ENCODE peak calls at places on chromosome 10, in seven cellular contexts. Q is HCT116; G is CD4-positive, alpha-beta T cell; W is RWPE1; E is ovary; D is cardiac muscle cell; V is mesendoderm. M is an unnamed sample.

GRCh38 chr10:23871211-23871610 is 337.7 kb upstream of the KIAA1217 start:
- DNase-seq in Q (no peak), G (no peak), W (no peak), E (no peak), D (no peak), V (peak; percentile 8), M (no peak)

GRCh38 chr10:77393821-77394501 is 243.6 kb downstream of the KCNMA1 start:
- DNase-seq in Q (no peak), G (no peak), W (peak; percentile 36), E (no peak), D (no peak), V (no peak), M (no peak)

GRCh38 chr10:72834183-72834825 is 59.2 kb upstream of the OIT3 start:
- DNase-seq in Q (peak; percentile 48), G (peak; percentile 23), W (peak; percentile 46), E (peak; percentile 52), D (peak; percentile 64), V (peak; percentile 68), M (peak; percentile 68)

GRCh38 chr10:127408733-127409132 is 140.4 kb upstream of the NPS start:
- DNase-seq in Q (no peak), G (no peak), W (no peak), E (no peak), D (no peak), V (no peak), M (no peak)

GRCh38 chr10:84613336-84614021 is 285.1 kb downstream of the CCSER2 start:
- DNase-seq in Q (peak; percentile 72), G (no peak), W (peak; percentile 49), E (no peak), D (peak; percentile 87), V (peak; percentile 96), M (peak; percentile 57)

GRCh38 chr10:48480397-48481374 is 124.2 kb downstream of the ARHGAP22 start:
- DNase-seq in Q (no peak), G (no peak), W (no peak), E (no peak), D (peak; percentile 56), V (no peak), M (no peak)

GRCh38 chr10:132563485-132564248 is 26.1 kb downstream of the INPP5A start:
- DNase-seq in Q (no peak), G (no peak), W (no peak), E (no peak), D (no peak), V (peak; percentile 46), M (no peak)

GRCh38 chr10:33897255-33897893 is 562.9 kb upstream of the NRP1 start:
- DNase-seq in Q (no peak), G (no peak), W (peak; percentile 94), E (no peak), D (no peak), V (peak; percentile 28), M (no peak)

GRCh38 chr10:11387044-11387443 is 224.4 kb downstream of the USP6NL start:
- DNase-seq in Q (no peak), G (no peak), W (no peak), E (no peak), D (no peak), V (no peak), M (no peak)

GRCh38 chr10:60809157-60809556 is 30.9 kb downstream of the CDK1 start:
- DNase-seq in Q (no peak), G (no peak), W (peak; percentile 24), E (no peak), D (no peak), V (no peak), M (no peak)
- H3K27ac ChIP-seq in Q (no peak overlapping the region), G (no peak overlapping the region), W (no peak overlapping the region), E (no peak overlapping the region), D (no peak overlapping the region), V (no peak overlapping the region), M (no peak overlapping the region)

GRCh38 chr10:5318148-5318547 is 46.6 kb upstream of the UCN3 start:
- DNase-seq in Q (no peak), G (no peak), W (no peak), E (no peak), D (no peak), V (no peak), M (no peak)
- H3K27ac ChIP-seq in Q (no peak overlapping the region), G (no peak overlapping the region), W (peak overlapping the region; percentile 82), E (no peak overlapping the region), D (no peak overlapping the region), V (no peak overlapping the region), M (no peak overlapping the region)

GRCh38 chr10:51327432-51327831 is 253.1 kb downstream of the PRKG1 start:
- DNase-seq in Q (no peak), G (no peak), W (no peak), E (no peak), D (no peak), V (no peak), M (no peak)
- H3K27ac ChIP-seq in Q (no peak overlapping the region), G (no peak overlapping the region), W (no peak overlapping the region), E (no peak overlapping the region), D (no peak overlapping the region), V (no peak overlapping the region), M (no peak overlapping the region)

DNA sequence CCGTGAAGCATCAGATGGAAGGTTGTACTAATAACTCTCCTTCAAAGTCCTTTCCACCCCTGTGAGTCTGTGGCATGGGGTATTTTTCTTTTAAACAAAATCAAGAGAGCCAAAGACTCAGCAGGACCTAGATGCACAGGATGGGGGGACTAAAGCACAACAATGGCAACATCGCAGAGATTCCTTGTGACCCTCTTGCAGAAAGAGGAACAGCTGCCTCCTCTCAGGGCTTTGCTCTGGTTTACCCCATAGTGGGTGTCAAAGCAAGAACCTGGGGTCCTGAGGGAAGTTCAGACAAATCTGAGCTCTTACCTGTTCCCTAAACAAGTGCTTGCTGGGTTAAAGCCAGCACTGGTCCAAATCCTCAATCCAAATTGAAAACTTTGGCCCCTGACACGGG is 39.2 kb downstream of the FGF8 start:
- DNase-seq in Q (no peak), G (no peak), W (no peak), E (no peak), D (no peak), V (no peak), M (no peak)
- H3K27ac ChIP-seq in Q (no peak overlapping the region), G (no peak overlapping the region), W (no peak overlapping the region), E (no peak overlapping the region), D (no peak overlapping the region), V (no peak overlapping the region), M (no peak overlapping the region)

DNA sequence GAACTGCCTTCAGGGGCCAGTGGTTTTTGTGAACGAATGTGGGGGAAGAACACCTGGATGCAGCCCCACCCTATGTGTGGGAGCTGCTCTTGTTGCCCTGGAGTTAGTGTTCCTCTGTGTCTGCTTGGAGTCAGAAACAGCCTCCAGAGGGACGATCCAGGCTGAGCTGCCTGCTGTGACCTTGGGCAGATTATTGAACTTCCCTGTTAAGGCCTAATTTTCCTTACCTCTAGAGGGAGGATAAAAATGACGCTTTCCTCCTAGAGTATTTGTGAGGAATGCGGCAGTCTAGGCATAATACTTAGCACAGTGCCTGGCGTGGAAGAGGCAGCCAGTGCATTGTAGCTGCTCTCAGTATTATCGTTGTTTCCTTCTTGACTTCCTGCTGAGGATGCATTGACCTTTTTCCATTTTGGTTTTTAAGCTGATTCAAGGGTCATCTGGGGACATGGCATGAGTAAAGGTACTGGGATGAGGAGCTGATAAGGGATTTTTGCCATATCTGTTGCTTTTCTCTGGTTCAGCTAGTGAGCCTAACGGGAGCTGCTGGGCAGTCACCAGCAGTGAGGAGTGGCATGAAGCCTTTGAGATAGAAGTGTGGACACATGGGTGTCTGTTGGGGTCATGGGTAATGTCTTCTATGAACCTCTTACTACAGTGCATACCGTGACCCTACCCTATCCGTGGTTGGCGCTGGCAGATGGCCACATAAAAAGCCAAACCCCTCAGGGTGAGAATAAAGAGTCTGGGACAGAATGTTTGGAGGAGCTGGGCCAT is 6.4 kb downstream of the ZFYVE27 start:
- DNase-seq in Q (no peak), G (no peak), W (no peak), E (no peak), D (no peak), V (no peak), M (no peak)
- H3K27ac ChIP-seq in Q (no peak overlapping the region), G (no peak overlapping the region), W (peak overlapping the region; percentile 25), E (peak overlapping the region; percentile 46), D (peak overlapping the region; percentile 70), V (no peak overlapping the region), M (peak overlapping the region; percentile 12)

DNA sequence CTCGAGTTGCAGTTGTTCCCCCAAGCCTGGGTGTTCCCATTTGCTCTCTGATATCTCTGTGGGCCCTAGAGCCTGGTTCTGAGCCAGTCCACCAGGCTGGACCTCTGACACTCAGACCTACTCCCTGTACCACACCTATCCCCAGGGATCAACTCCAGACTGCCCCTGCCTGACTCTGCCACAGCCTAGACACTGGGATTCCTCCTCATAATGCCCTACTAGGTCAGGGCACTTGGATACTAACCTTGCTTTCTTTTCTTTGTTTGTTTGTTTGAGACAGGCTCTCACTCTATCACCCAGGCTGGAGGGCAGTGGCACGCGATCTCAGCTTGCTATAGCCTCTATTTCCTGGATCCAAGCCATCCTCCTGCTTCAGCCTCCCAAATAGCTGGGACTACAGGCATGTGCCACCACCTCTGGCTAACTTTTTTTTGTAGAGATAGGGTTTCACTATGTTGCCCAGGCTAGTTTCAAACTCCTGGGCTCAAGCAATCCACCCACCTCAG is 30.8 kb upstream of the PDCD4 start:
- DNase-seq in Q (no peak), G (no peak), W (no peak), E (no peak), D (no peak), V (no peak), M (no peak)
- H3K27ac ChIP-seq in Q (no peak overlapping the region), G (no peak overlapping the region), W (peak overlapping the region; percentile 57), E (peak overlapping the region; percentile 85), D (no peak overlapping the region), V (no peak overlapping the region), M (peak overlapping the region; percentile 96)

M was measured in body of pancreas.